ENCODE peak calls at places on chromosomes 5 and 9, in five cellular contexts. K, Z, A, B and O are unnamed samples.
A peak's percentile ranks its signal among the peaks of the same experiment; 100 is the strongest.

GRCh38 chr5:181111010-181111409 is 20.0 kb downstream of the OR2V1 start:
- DNase-seq in A (no peak), Z (no peak), B (no peak), K (no peak), O (no peak)

GRCh38 chr5:77285442-77285841 is 75.0 kb downstream of the PDE8B start:
- DNase-seq in A (no peak), K (no peak), B (no peak), Z (no peak), O (no peak)

GRCh38 chr9:127928232-127929043 is 2.1 kb downstream of the PIP5KL1 start:
- DNase-seq in K (no peak), A (no peak), Z (no peak), B (no peak), O (no peak)

GRCh38 chr9:421896-422295 is 207.2 kb downstream of the DOCK8 start:
- DNase-seq in Z (no peak), A (no peak), K (no peak), B (no peak), O (no peak)

GRCh38 chr5:173817561-173817960 is 70.6 kb upstream of the CPEB4 start:
- DNase-seq in Z (no peak), B (no peak), K (no peak), A (no peak), O (no peak)

GRCh38 chr9:135516132-135516860 is 4.9 kb upstream of the LCN1 start:
- DNase-seq in B (no peak), K (no peak), Z (no peak), A (no peak), O (no peak)

GRCh38 chr9:109010676-109011655 is 2.3 kb downstream of the CTNNAL1 start:
- DNase-seq in Z (no peak), K (no peak), B (no peak), A (peak; percentile 60), O (no peak)

GRCh38 chr9:134186471-134187109 is 22.2 kb upstream of the RNU6ATAC start:
- DNase-seq in B (no peak), A (no peak), Z (no peak), K (no peak), O (no peak)

GRCh38 chr9:78713746-78714405 is 417.0 kb downstream of the PSAT1 start:
- DNase-seq in Z (no peak), K (no peak), B (no peak), A (no peak), O (no peak)

GRCh38 chr5:165309446-165309845 is 1804.0 kb downstream of the MAT2B start:
- DNase-seq in A (no peak), B (no peak), Z (no peak), K (no peak), O (no peak)

GRCh38 chr5:170162631-170163321 is 57.1 kb downstream of the FOXI1 start:
- DNase-seq in A (no peak), B (no peak), K (no peak), Z (no peak), O (no peak)

GRCh38 chr9:13424872-13425271 is 145.4 kb upstream of the MPDZ start:
- DNase-seq in A (no peak), K (no peak), Z (no peak), B (no peak), O (no peak)

GRCh38 chr5:159041754-159042153 is 58.0 kb downstream of the EBF1 start:
- DNase-seq in B (no peak), Z (no peak), K (no peak), A (no peak), O (no peak)

GRCh38 chr9:69582544-69583297 is 89.5 kb downstream of the APBA1 start:
- DNase-seq in K (no peak), Z (no peak), B (no peak), A (no peak), O (no peak)

GRCh38 chr9:121138973-121139372 is 62.7 kb downstream of the RAB14 start:
- DNase-seq in B (no peak), A (no peak), Z (no peak), K (no peak), O (no peak)

GRCh38 chr9:6632516-6633328 is 12.8 kb downstream of the GLDC start:
- DNase-seq in A (peak; percentile 74), B (no peak), K (peak; percentile 87), Z (no peak), O (no peak)

GRCh38 chr9:108707120-108707519 is 148.7 kb downstream of the ACTL7B start:
- DNase-seq in A (no peak), K (no peak), Z (no peak), B (no peak), O (no peak)

GRCh38 chr5:31156761-31157160 is 36.7 kb upstream of the CDH6 start:
- DNase-seq in Z (no peak), B (no peak), A (no peak), K (no peak), O (no peak)

GRCh38 chr9:105063665-105064247 is 135.8 kb upstream of the ABCA1 start:
- DNase-seq in K (no peak), Z (no peak), B (no peak), A (peak; percentile 75), O (no peak)

GRCh38 chr5:153959134-153959957 is 79.4 kb downstream of the FAM114A2 start:
- DNase-seq in A (no peak), B (peak; percentile 80), Z (no peak), K (no peak), O (peak; percentile 75)

GRCh38 chr9:90607701-90608122 is 34.9 kb downstream of the DIRAS2 start:
- DNase-seq in K (no peak), B (no peak), Z (no peak), A (no peak), O (no peak)

GRCh38 chr5:136021016-136021405 is 7.8 kb upstream of the TGFBI start:
- DNase-seq in B (no peak), Z (no peak), A (no peak), K (no peak), O (no peak)

GRCh38 chr5:58405175-58405574 is 54.7 kb downstream of the PLK2 start:
- DNase-seq in A (no peak), Z (no peak), K (no peak), B (no peak), O (no peak)

GRCh38 chr9:33227013-33227398 is 13.0 kb upstream of the SPINK4 start:
- DNase-seq in K (no peak), B (no peak), A (no peak), Z (no peak), O (no peak)

DNA sequence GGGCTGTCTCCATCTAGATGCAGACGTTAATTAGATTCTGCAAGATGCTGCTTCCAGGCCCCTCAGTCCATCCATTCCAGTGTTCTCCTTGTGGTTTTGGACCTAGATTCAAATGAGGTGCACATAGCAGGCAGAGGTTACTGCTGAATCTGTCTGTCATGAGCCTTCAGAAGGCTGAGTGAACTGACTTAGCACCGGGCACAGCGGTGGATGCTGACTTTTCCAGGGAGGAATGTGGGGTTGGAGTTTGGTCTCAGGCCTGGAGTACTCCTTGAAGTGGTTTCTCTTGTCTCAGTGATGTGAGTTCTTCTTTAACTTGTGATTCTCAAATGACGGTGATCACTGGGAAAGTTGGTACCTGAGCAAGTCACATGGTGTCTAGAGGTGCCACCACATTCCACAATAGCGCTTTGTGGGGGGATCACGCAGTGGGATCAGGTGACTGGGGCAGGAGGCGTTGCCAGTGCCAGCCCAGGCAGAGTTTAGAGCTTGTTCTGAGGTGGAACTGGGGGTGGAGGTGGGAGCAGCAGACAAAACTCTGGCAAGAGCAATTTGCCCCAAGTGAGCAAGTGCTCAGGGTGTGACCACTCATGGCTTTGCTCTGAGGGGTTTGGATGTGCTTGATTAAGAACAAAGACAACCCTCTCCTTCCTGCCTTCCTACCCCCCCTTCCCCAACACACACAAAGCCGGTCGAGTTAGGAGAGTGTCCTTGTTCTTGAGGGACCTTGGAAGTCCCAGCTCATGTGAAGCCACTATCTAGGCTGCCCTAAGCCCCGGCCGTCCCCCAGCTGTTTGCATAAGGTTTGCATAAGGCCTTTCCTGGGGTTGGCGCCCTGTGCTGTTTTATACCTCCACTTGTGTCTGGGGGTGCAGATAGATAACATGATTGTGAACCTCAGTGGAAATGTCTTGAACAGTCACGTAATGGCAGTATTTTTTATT is 25.1 kb downstream of the JADE2 start:
- DNase-seq in K (no peak), A (no peak), Z (no peak), B (no peak), O (no peak)
- TF ChIP-seq SUZ12 in K (no peak), A (no peak), Z (no peak), B (no peak), O (no peak)

DNA sequence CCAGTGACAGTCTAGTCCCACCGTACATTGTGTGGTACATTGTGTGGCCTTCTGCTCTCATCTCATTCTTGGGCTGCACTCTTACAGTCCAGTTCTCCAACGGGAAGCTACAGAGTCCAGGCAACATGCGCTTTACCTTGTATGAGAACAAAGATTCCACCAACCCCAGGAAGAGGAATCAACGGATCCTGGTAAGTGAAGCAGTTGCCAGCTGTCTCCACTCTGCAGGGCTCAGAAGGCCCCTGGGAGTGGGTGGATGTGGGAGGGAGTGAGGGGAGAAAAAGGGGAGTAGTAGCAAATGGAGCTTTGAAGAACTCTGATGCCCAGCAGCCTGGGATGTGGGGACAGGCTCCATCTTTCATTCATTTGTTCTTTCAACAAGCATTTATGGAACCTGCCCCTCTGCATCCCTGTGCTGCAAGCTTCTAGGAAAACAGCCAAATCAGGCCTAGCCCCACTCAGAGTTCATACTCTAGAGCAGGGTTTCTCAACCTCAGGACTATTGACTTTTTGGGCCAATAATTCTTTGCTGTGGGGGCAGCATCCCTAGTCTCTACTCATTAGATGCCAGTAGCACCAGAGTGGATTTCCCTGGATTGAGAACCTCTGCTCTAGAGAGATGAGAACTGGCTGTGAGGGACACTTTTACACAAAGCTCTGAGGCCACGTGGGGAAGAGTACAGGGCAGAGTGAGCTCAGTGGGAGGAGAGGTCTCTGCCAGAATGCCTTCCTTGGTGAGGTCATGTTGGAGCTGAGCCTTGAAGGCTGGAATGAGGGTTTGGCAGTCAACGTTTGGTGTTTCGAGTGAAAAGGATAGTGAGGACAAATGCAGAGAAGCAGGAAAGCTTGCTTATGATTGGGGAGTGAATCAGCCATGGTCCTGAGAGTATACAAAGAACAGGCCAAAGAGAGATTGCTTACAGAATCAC is 1.1 kb downstream of the POLR1E start:
- DNase-seq in K (no peak), Z (no peak), B (no peak), A (no peak), O (no peak)
- TF ChIP-seq SUZ12 in K (no peak), Z (no peak), B (no peak), A (no peak), O (no peak)

GRCh38 chr5:150607991-150608390 is 32.5 kb upstream of the SYNPO start:
- DNase-seq in B (no peak), A (no peak), Z (no peak), K (no peak), O (no peak)
- TF ChIP-seq SUZ12 in B (no peak), A (no peak), Z (no peak), K (no peak), O (no peak)

GRCh38 chr5:9847631-9848030 is 217.5 kb upstream of the TAS2R1 start:
- DNase-seq in K (no peak), B (no peak), A (no peak), Z (no peak), O (no peak)

GRCh38 chr5:9853309-9853708 is 223.2 kb upstream of the TAS2R1 start:
- DNase-seq in B (no peak), Z (no peak), K (no peak), A (no peak), O (no peak)

GRCh38 chr5:9850456-9850855 is 220.3 kb upstream of the TAS2R1 start:
- DNase-seq in K (no peak), A (no peak), B (no peak), Z (no peak), O (no peak)

GRCh38 chr5:9852686-9853085 is 222.5 kb upstream of the TAS2R1 start:
- DNase-seq in K (no peak), A (no peak), Z (no peak), B (no peak), O (no peak)

DNA sequence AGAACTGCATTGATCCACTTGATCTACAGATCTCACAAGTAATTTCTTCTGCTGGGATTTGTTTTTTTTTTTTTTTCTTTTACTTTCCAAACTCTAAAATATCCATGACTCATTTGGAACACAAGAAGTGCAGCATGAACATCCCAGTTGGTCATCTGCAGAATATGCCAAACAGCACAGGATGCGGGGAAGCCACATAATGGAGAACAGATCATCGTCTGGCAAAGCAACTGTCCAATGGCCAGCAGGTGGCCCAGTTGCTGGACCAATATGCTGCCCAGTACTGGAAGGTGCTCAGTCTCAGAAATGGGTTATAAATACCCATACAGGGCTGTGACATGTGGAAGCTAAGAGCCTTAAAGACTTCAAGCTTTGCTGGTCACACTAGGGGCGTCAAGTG is 221.3 kb upstream of the TAS2R1 start:
- DNase-seq in A (no peak), B (no peak), K (no peak), Z (no peak), O (no peak)
- TF ChIP-seq SUZ12 in A (no peak), B (no peak), K (no peak), Z (no peak), O (no peak)